ENCODE peak calls at places on chromosomes 1 and 21, in seven cellular contexts. P is T-cell, O is EL, Z is suprapubic skin, Q is AG09309, G is HFF-Myc, S is A549. R is an unnamed sample.

GRCh38 chr1:94418664-94419655 is 771 bp downstream of the ABCD3 start:
- DNase-seq in P (no peak), O (peak), Z (no peak), Q (no peak), G (no peak), S (peak), R (peak)

GRCh38 chr1:190475394-190476250 is 2.0 kb downstream of the BRINP3 start:
- DNase-seq in P (no peak), O (peak), Z (no peak), Q (no peak), G (no peak), S (no peak), R (peak)

GRCh38 chr1:113928129-113928949 is 785 bp upstream of the HIPK1 start:
- DNase-seq in P (no peak), O (no peak), Z (no peak), Q (no peak), G (no peak), S (no peak), R (no peak)

GRCh38 chr1:235999259-235999925 is 65.5 kb downstream of the NID1 start:
- DNase-seq in P (peak), O (peak), Z (no peak), Q (no peak), G (peak), S (peak), R (no peak)

GRCh38 chr1:196858811-196859210 is 29.0 kb upstream of the CFHR4 start:
- DNase-seq in P (no peak), O (no peak), Z (no peak), Q (no peak), G (no peak), S (no peak), R (no peak)

GRCh38 chr1:6544831-6545230 is 9.5 kb downstream of the NOL9 start:
- DNase-seq in P (no peak), O (peak), Z (no peak), Q (no peak), G (no peak), S (no peak), R (no peak)

GRCh38 chr21:42570841-42571387 is 57.3 kb downstream of the SLC37A1 start:
- DNase-seq in P (no peak), O (no peak), Z (peak), Q (no peak), G (no peak), S (no peak), R (no peak)

GRCh38 chr1:7704214-7705047 is 66.7 kb upstream of the VAMP3 start:
- DNase-seq in P (peak), O (peak), Z (peak), Q (peak), G (peak), S (peak), R (peak)

GRCh38 chr1:180530501-180530900 is 28.1 kb upstream of the ACBD6 start:
- DNase-seq in P (no peak), O (peak), Z (no peak), Q (peak), G (no peak), S (no peak), R (no peak)

R was measured in HEK293T.